ENCODE peak calls at places on chromosomes 1 and 21, in seven cellular contexts. Z is germinal center; V is Caki2; A is activated naive CD4-positive, alpha-beta T cell treated with anti-CD3 and anti-CD28 coated beads, Interleukin-2, amount 50 U/mL, for 16 hours; F is stimulated activated CD4-positive, alpha-beta T cell treated with anti-CD3 and anti-CD28 coated beads, Interleukin-2, amount 100 ng/mL, for 48 hours; G is NCI-H748 treated with DMSO at 0.1 percent for 48 hours; S is fibroblast of pulmonary artery. D is an unnamed sample.
A peak's percentile ranks its signal among the peaks of the same experiment; 100 is the strongest.

GRCh38 chr1:223700942-223701637 is 11.2 kb upstream of the CAPN2 start:
- DNase-seq in G (no peak), F (no peak), A (no peak), Z (no peak), V (peak; percentile 99), S (peak; percentile 96), D (no peak)

GRCh38 chr1:218816999-218817398 is 356.7 kb upstream of the LYPLAL1 start:
- DNase-seq in V (no peak), G (no peak), S (peak; percentile 11), F (no peak), Z (no peak), A (no peak), D (no peak)

GRCh38 chr1:49971088-49971487 is 52.7 kb downstream of the AGBL4 start:
- DNase-seq in G (peak; percentile 4), S (no peak), A (no peak), Z (no peak), F (no peak), V (no peak), D (no peak)

GRCh38 chr1:168991667-168992475 is 114.6 kb upstream of the ATP1B1 start:
- DNase-seq in Z (no peak), F (peak; percentile 3), A (peak; percentile 33), V (no peak), S (no peak), G (no peak), D (no peak)

GRCh38 chr1:164261691-164262240 is 297.2 kb upstream of the PBX1 start:
- DNase-seq in F (no peak), Z (no peak), V (peak; percentile 29), A (no peak), G (no peak), S (no peak), D (no peak)

GRCh38 chr1:72197786-72198185 is 84.6 kb downstream of the NEGR1 start:
- DNase-seq in Z (no peak), A (no peak), F (no peak), S (peak; percentile 9), G (no peak), V (no peak), D (no peak)

GRCh38 chr1:11898831-11899467 is 27.3 kb downstream of the KIAA2013 start:
- DNase-seq in F (no peak), Z (no peak), V (no peak), S (no peak), A (peak; percentile 24), G (no peak), D (no peak)

GRCh38 chr1:5594056-5594956 is 397.9 kb downstream of the NPHP4 start:
- DNase-seq in A (no peak), V (no peak), Z (no peak), S (no peak), G (no peak), F (no peak), D (no peak)

GRCh38 chr1:29457496-29458368 is 221.4 kb downstream of the PTPRU start:
- DNase-seq in Z (no peak), G (no peak), A (no peak), F (no peak), V (no peak), S (no peak), D (no peak)

GRCh38 chr1:239306426-239306825 is 79.9 kb upstream of the CHRM3 start:
- DNase-seq in A (no peak), G (no peak), F (no peak), S (no peak), V (no peak), Z (no peak), D (no peak)

GRCh38 chr1:234518876-234519275 is 39.9 kb upstream of the TARBP1 start:
- DNase-seq in F (no peak), G (no peak), V (no peak), Z (no peak), A (no peak), S (no peak), D (no peak)

GRCh38 chr1:60753508-60753907 is 328.9 kb upstream of the NFIA start:
- DNase-seq in V (no peak), G (no peak), F (no peak), Z (no peak), A (no peak), S (no peak), D (no peak)

GRCh38 chr1:966603-967295 is 467 bp downstream of the PLEKHN1 start:
- DNase-seq in V (peak; percentile 70), Z (peak; percentile 68), F (peak; percentile 82), A (peak; percentile 89), G (no peak), S (peak; percentile 42), D (peak; percentile 73)

GRCh38 chr1:15685820-15686219 is 1.7 kb downstream of the PLEKHM2 start:
- DNase-seq in G (no peak), F (no peak), A (no peak), Z (no peak), S (peak; percentile 12), V (no peak), D (no peak)

GRCh38 chr1:27342778-27343638 is 1.2 kb downstream of the SYTL1 start:
- DNase-seq in G (no peak), A (peak; percentile 63), S (no peak), F (peak; percentile 38), Z (peak; percentile 65), V (peak; percentile 86), D (peak; percentile 86)

GRCh38 chr1:101683136-101683535 is 313.6 kb downstream of the OLFM3 start:
- DNase-seq in V (no peak), G (no peak), Z (no peak), A (no peak), S (no peak), F (no peak), D (no peak)

GRCh38 chr1:98761238-98761637 is 99.7 kb downstream of the SNX7 start:
- DNase-seq in Z (no peak), S (no peak), G (no peak), F (no peak), A (no peak), V (no peak), D (no peak)

GRCh38 chr1:24987424-24987823 is 57.3 kb upstream of the RUNX3 start:
- DNase-seq in V (no peak), Z (no peak), S (no peak), A (no peak), F (no peak), G (no peak), D (no peak)

GRCh38 chr1:214146523-214146922 is 134.4 kb upstream of the SMYD2 start:
- DNase-seq in F (no peak), S (no peak), A (no peak), G (no peak), V (no peak), Z (no peak), D (no peak)

GRCh38 chr1:6800728-6801127 is 15.5 kb downstream of the CAMTA1 start:
- DNase-seq in F (no peak), A (no peak), V (no peak), Z (no peak), S (peak; percentile 73), G (no peak), D (no peak)

GRCh38 chr1:163535807-163536206 is 214.1 kb downstream of the NUF2 start:
- DNase-seq in A (no peak), S (peak; percentile 51), F (no peak), G (peak; percentile 39), Z (no peak), V (peak; percentile 4), D (no peak)

GRCh38 chr1:11534846-11535245 is 55.9 kb downstream of the DISP3 start:
- DNase-seq in A (no peak), S (no peak), V (no peak), F (no peak), G (no peak), Z (no peak), D (no peak)

GRCh38 chr21:33403128-33403785 is at the start of gene IFNGR2:
- DNase-seq in S (peak; percentile 33), F (no peak), Z (peak; percentile 81), G (no peak), A (peak; percentile 50), V (no peak), D (peak; percentile 92)

GRCh38 chr1:151867321-151867720 is 13.8 kb upstream of the THEM5 start:
- DNase-seq in A (no peak), Z (no peak), G (no peak), S (no peak), V (no peak), F (no peak), D (no peak)

GRCh38 chr1:74422379-74423155 is 89.8 kb downstream of the LRRC53 start:
- DNase-seq in G (no peak), S (no peak), V (no peak), A (no peak), F (no peak), Z (no peak), D (no peak)

GRCh38 chr1:20058531-20058930 is 11.5 kb upstream of the PLA2G5 start:
- DNase-seq in A (peak; percentile 43), G (no peak), S (peak; percentile 73), V (no peak), F (peak; percentile 21), Z (no peak), D (no peak)

GRCh38 chr1:161082996-161083742 is 6.2 kb downstream of the NECTIN4 start:
- DNase-seq in S (peak; percentile 89), V (peak; percentile 79), F (no peak), G (no peak), A (no peak), Z (no peak), D (no peak)